ENCODE peak calls at places on chromosome 2, in four cellular contexts. O, I, P and Z are unnamed samples.

GRCh38 chr2:199261221-199261620 is 196.5 kb downstream of the SATB2 start:
- DNase-seq in O (no peak), I (peak), P (no peak), Z (peak)

GRCh38 chr2:219402665-219403515 is 15.2 kb upstream of the DNPEP start:
- DNase-seq in O (peak), I (peak), P (no peak), Z (peak)

GRCh38 chr2:42859006-42859552 is 66.7 kb upstream of the HAAO start:
- DNase-seq in O (peak), I (peak), P (no peak), Z (no peak)

GRCh38 chr2:224793961-224794360 is 77.8 kb upstream of the CCDC195 start:
- DNase-seq in O (no peak), I (peak), P (no peak), Z (peak)

GRCh38 chr2:187982668-187983067 is 309.0 kb upstream of the GULP1 start:
- DNase-seq in O (no peak), I (peak), P (no peak), Z (peak)

GRCh38 chr2:190113000-190113399 is 50.5 kb upstream of the MSTN start:
- DNase-seq in O (no peak), I (no peak), P (no peak), Z (no peak)

GRCh38 chr2:188291142-188291616 is 495 bp upstream of the GULP1 start:
- DNase-seq in O (no peak), I (peak), P (no peak), Z (no peak)

GRCh38 chr2:86105969-86106945 is at the start of gene PTCD3:
- DNase-seq in O (peak), I (peak), P (peak), Z (peak)

GRCh38 chr2:69022548-69022947 is 9.6 kb downstream of the ANTXR1 start:
- DNase-seq in O (no peak), I (no peak), P (no peak), Z (no peak)

GRCh38 chr2:63465633-63466032 is 122.6 kb downstream of the WDPCP start:
- DNase-seq in O (no peak), I (peak), P (no peak), Z (no peak)

GRCh38 chr2:226793615-226794014 is 6.0 kb downstream of the IRS1 start:
- DNase-seq in O (no peak), I (peak), P (no peak), Z (no peak)

GRCh38 chr2:240512666-240513535 is 44.9 kb downstream of the ANKMY1 start:
- DNase-seq in O (no peak), I (no peak), P (peak), Z (no peak)

GRCh38 chr2:172131713-172132555 is 29.2 kb upstream of the DLX2 start:
- DNase-seq in O (no peak), I (no peak), P (no peak), Z (no peak)

GRCh38 chr2:172137109-172137508 is 34.4 kb upstream of the DLX2 start:
- DNase-seq in O (no peak), I (no peak), P (no peak), Z (no peak)

GRCh38 chr2:172134270-172134669 is 31.6 kb upstream of the DLX2 start:
- DNase-seq in O (no peak), I (no peak), P (no peak), Z (no peak)

GRCh38 chr2:172137943-172138342 is 35.2 kb upstream of the DLX2 start:
- DNase-seq in O (no peak), I (no peak), P (no peak), Z (no peak)

DNA sequence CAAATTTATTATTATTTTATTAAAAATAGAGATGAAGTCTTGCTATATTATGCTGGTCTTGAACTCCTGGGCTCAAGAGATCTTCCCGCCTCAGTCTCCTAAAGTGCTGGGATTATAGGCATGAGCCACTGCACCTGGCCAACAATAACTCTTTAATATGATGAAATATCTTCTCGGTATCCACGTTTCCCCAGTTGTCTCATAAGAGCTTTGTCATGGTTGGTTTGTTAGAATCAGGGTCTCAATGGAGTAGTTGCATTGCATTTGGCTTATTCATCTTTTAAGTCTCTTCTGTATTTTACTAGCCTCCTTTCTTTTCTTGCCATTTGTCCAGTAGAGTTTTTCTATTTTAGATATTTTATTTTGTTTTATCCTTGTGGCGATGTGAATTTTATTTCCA is 32.7 kb upstream of the DLX2 start:
- DNase-seq in O (no peak), I (no peak), P (no peak), Z (peak)
- H3K4me3 ChIP-seq in O (no peak), I (no peak), P (no peak), Z (no peak)

GRCh38 chr2:119338282-119338681 is 28.4 kb downstream of the C2orf76 start:
- DNase-seq in O (no peak), I (no peak), P (no peak), Z (no peak)

GRCh38 chr2:119338826-119339561 is 27.6 kb downstream of the C2orf76 start:
- DNase-seq in O (no peak), I (no peak), P (no peak), Z (no peak)

GRCh38 chr2:119341684-119342083 is 24.9 kb downstream of the C2orf76 start:
- DNase-seq in O (no peak), I (no peak), P (no peak), Z (no peak)

GRCh38 chr2:119337749-119338148 is 28.9 kb downstream of the C2orf76 start:
- DNase-seq in O (no peak), I (no peak), P (no peak), Z (no peak)

GRCh38 chr2:119339562-119339923 is 27.1 kb downstream of the C2orf76 start:
- DNase-seq in O (no peak), I (no peak), P (no peak), Z (no peak)
- H3K4me3 ChIP-seq in O (no peak), I (no peak), P (no peak), Z (no peak)

GRCh38 chr2:44708646-44709000 is 232.9 kb upstream of the SIX3 start:
- DNase-seq in O (no peak), I (no peak), P (no peak), Z (no peak)

GRCh38 chr2:44707945-44708645 is 233.4 kb upstream of the SIX3 start:
- DNase-seq in O (no peak), I (no peak), P (no peak), Z (no peak)

GRCh38 chr2:44705851-44706555 is 235.5 kb upstream of the SIX3 start:
- DNase-seq in O (no peak), I (no peak), P (no peak), Z (no peak)

GRCh38 chr2:44705356-44705755 is 236.1 kb upstream of the SIX3 start:
- DNase-seq in O (no peak), I (no peak), P (no peak), Z (no peak)

DNA sequence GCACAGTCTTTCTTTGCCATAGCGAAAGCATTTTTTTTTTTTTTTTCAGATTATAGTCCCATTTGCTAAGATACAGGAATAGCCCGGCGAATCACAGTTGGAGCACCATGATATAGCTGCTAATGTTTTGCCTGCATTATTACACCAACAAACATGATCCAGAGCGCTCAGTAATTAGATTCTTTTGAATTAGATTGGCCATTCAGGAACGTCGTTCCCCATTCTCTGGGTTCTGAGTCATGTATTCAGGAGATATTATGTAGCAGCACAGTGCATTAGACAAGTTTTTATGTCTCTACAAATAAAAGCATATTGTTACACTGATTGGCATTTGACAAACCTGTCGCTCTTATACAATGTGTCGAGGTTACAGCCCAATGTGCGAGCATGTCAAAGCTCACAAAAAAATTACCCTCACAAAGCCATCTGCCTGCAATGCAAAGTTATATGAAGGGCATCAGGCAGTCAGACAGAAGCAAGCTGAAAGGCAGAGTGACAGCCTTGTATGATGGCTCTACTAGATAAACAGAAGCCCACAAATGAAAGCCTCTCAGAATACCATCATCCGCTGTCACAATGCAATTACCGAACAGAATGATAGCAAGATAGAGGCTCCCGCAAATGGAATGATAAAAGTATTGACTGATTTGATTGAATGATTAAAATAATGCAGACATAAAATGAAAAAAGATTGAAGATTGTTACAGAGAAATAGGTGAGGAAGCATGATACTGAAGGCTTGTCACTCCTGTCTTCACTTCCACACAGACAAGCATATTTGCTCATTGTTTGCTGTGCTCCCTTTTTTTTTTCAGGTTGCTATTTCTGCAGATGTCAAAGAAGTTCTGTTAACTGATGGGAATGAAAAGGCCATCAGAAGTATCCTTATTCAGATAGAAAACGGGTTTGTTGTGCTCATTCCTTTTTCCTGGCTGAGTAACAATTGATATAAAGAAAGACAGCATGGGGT is 234.6 kb upstream of the SIX3 start:
- DNase-seq in O (no peak), I (peak), P (no peak), Z (no peak)
- H3K4me3 ChIP-seq in O (no peak), I (no peak), P (no peak), Z (no peak)

DNA sequence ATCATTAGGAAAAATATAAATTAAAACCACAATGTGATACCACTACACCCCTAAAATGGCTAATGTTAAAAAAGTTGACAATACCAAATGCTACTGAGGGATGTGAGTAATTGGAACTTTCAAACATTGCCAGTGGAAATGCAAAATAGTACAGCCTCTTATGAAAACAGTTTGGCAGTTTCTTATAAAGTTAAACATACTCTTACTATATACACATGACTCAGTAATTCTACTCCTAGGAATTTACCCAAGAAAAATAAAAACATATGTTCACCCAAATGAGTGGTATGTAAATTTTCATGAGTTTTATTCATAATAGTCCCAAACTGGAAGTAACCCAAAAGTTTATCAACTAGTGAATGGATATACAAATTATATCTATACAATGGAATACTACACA is 228.0 kb downstream of the CYP26B1 start:
- DNase-seq in O (no peak), I (peak), P (no peak), Z (no peak)
- H3K4me3 ChIP-seq in O (no peak), I (no peak), P (no peak), Z (no peak)

DNA sequence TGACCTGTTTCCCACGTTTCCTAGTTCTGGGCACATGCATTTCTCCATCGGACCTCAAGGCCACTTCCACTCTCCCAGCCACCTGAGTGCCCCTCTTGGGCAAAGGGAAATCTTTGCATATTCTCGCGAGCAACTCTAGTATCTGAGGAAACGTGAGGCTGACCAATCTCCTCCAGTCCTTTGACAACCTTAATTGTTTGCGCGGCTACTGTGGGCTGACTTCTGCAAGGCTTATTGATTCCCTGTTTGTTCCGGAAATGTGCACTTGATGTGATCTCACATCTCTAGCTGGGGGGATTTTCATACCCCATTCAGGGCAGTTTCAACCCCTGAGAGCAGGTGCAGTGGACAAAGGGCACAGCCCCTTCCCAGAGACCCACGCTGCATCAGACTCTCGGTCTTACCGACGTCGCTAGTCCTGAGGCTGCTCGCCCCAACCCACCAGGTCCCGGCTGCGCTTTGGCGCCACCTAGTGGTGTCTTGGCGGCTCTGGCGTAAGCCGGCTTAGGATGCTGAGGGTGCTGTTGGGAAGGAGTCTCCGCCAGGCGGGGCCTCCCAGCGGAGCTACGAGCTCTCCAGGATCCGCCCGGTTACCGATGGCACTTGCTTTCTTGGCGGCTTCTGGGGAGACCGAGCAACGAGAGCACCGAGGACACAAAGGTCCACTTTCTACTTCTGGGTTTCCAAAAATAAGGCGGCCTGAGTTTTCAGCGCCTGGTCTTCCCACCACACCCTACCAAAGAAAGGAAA is 24.8 kb upstream of the SPR start:
- DNase-seq in O (peak), I (peak), P (peak), Z (peak)
- H3K4me3 ChIP-seq in O (peak), I (peak), P (no peak), Z (peak)